ENCODE peak calls at places on chromosomes 11 and 22, in ten cellular contexts. D, R, G, C, M, L, S, K, A and V are unnamed samples.

GRCh38 chr11:48064306-48064705 is 83.9 kb downstream of the PTPRJ start:
- DNase-seq in D (no peak), R (no peak), G (no peak), C (no peak), M (no peak), L (no peak), S (peak), K (no peak), A (peak), V (peak)

GRCh38 chr11:92399702-92400101 is 175.1 kb downstream of the FAT3 start:
- DNase-seq in D (no peak), R (no peak), G (no peak), C (no peak), M (no peak), L (no peak), S (no peak), K (no peak), A (no peak), V (no peak)

GRCh38 chr11:77705195-77705876 is 67.7 kb upstream of the CLNS1A start:
- DNase-seq in D (no peak), R (peak), G (no peak), C (peak), M (no peak), L (no peak), S (peak), K (no peak), A (peak), V (no peak)

GRCh38 chr11:118917488-118918127 is 8.1 kb downstream of the BCL9L start:
- DNase-seq in D (no peak), R (no peak), G (no peak), C (peak), M (no peak), L (no peak), S (peak), K (peak), A (peak), V (peak)

GRCh38 chr22:22021160-22021750 is 38.7 kb upstream of the TOP3B start:
- DNase-seq in D (no peak), R (no peak), G (no peak), C (no peak), M (no peak), L (no peak), S (no peak), K (no peak), A (peak), V (peak)

GRCh38 chr11:78798567-78799170 is 224.0 kb upstream of the NARS2 start:
- DNase-seq in D (peak), R (no peak), G (no peak), C (peak), M (no peak), L (peak), S (peak), K (no peak), A (no peak), V (no peak)

GRCh38 chr11:27282141-27282590 is 80.8 kb downstream of the CCDC34 start:
- DNase-seq in D (no peak), R (peak), G (no peak), C (no peak), M (no peak), L (no peak), S (peak), K (no peak), A (peak), V (peak)

GRCh38 chr11:77630311-77630710 is 7.3 kb downstream of the CLNS1A start:
- DNase-seq in D (no peak), R (no peak), G (no peak), C (no peak), M (no peak), L (no peak), S (no peak), K (no peak), A (no peak), V (no peak)

GRCh38 chr11:108866781-108867180 is 201.9 kb downstream of the DDX10 start:
- DNase-seq in D (no peak), R (no peak), G (no peak), C (no peak), M (no peak), L (no peak), S (no peak), K (no peak), A (no peak), V (no peak)

GRCh38 chr22:31122532-31123291 is at the start of gene INPP5J:
- DNase-seq in D (peak), R (no peak), G (no peak), C (peak), M (peak), L (peak), S (no peak), K (no peak), A (no peak), V (peak)

GRCh38 chr11:126607776-126608625 is 252.5 kb downstream of the ST3GAL4 start:
- DNase-seq in D (peak), R (no peak), G (no peak), C (no peak), M (peak), L (peak), S (no peak), K (no peak), A (no peak), V (no peak)

GRCh38 chr22:49965291-49966040 is 4.9 kb downstream of the PIM3 start:
- DNase-seq in D (no peak), R (no peak), G (peak), C (no peak), M (no peak), L (no peak), S (no peak), K (peak), A (no peak), V (no peak)

GRCh38 chr11:13939952-13940610 is 22.4 kb upstream of the SPON1 start:
- DNase-seq in D (no peak), R (no peak), G (no peak), C (no peak), M (no peak), L (no peak), S (peak), K (no peak), A (peak), V (no peak)

GRCh38 chr11:44609783-44610155 is 44.3 kb downstream of the CD82 start:
- DNase-seq in D (no peak), R (no peak), G (no peak), C (no peak), M (no peak), L (no peak), S (no peak), K (no peak), A (no peak), V (no peak)

GRCh38 chr11:97355230-97355629 is 965.4 kb downstream of the JRKL start:
- DNase-seq in D (no peak), R (no peak), G (no peak), C (no peak), M (no peak), L (no peak), S (no peak), K (no peak), A (no peak), V (no peak)

GRCh38 chr22:37139762-37140161 is 10.0 kb downstream of the IL2RB start:
- DNase-seq in D (no peak), R (no peak), G (no peak), C (no peak), M (no peak), L (no peak), S (no peak), K (no peak), A (no peak), V (no peak)

GRCh38 chr22:38298312-38299000 is 18.8 kb downstream of the CSNK1E start:
- DNase-seq in D (no peak), R (no peak), G (no peak), C (no peak), M (no peak), L (no peak), S (peak), K (peak), A (peak), V (no peak)

GRCh38 chr11:1943977-1944376 is 3.2 kb upstream of the MRPL23 start:
- DNase-seq in D (no peak), R (peak), G (no peak), C (peak), M (no peak), L (no peak), S (peak), K (peak), A (no peak), V (no peak)

GRCh38 chr22:29128891-29129643 is 56.2 kb downstream of the KREMEN1 start:
- DNase-seq in D (no peak), R (no peak), G (no peak), C (no peak), M (no peak), L (no peak), S (peak), K (no peak), A (peak), V (no peak)

GRCh38 chr11:125777309-125777708 is 1.3 kb downstream of the PATE2 start:
- DNase-seq in D (no peak), R (peak), G (no peak), C (no peak), M (no peak), L (no peak), S (peak), K (no peak), A (peak), V (no peak)

GRCh38 chr22:27433585-27434190 is 367.9 kb downstream of the MN1 start:
- DNase-seq in D (no peak), R (no peak), G (no peak), C (no peak), M (no peak), L (no peak), S (no peak), K (no peak), A (no peak), V (no peak)

GRCh38 chr11:119491753-119492455 is 68.9 kb upstream of the THY1 start:
- DNase-seq in D (peak), R (no peak), G (no peak), C (no peak), M (no peak), L (peak), S (peak), K (no peak), A (peak), V (no peak)

GRCh38 chr11:62842171-62842717 is 2.9 kb upstream of the WDR74 start:
- DNase-seq in D (no peak), R (no peak), G (peak), C (peak), M (no peak), L (no peak), S (no peak), K (peak), A (no peak), V (no peak)

GRCh38 chr11:96538104-96538503 is 148.3 kb downstream of the JRKL start:
- DNase-seq in D (no peak), R (no peak), G (no peak), C (no peak), M (no peak), L (no peak), S (no peak), K (no peak), A (no peak), V (no peak)

GRCh38 chr11:10844364-10844763 is 13.5 kb downstream of the ZBED5 start:
- DNase-seq in D (no peak), R (no peak), G (no peak), C (no peak), M (no peak), L (no peak), S (peak), K (no peak), A (no peak), V (no peak)

GRCh38 chr22:46090051-46090591 is 60.2 kb upstream of the PPARA start:
- DNase-seq in D (no peak), R (no peak), G (no peak), C (no peak), M (no peak), L (no peak), S (no peak), K (no peak), A (no peak), V (no peak)